ENCODE peak calls at places on chromosomes 11 and 22, in four cellular contexts. E is posterior cingulate gyrus; P is dermis microvascular lymphatic vessel endothelial cell; D is stimulated activated naive CD4-positive, alpha-beta T cell. A is an unnamed sample.
A peak's percentile ranks its signal among the peaks of the same experiment; 100 is the strongest.

GRCh38 chr11:65180877-65181568 is 705 bp upstream of the CAPN1 start:
- DNase-seq in E (peak; percentile 39), P (no peak), D (peak; percentile 59), A (peak; percentile 31)

GRCh38 chr11:19792510-19792909 is 79.9 kb downstream of the NAV2 start:
- DNase-seq in E (no peak), P (no peak), D (no peak), A (no peak)

GRCh38 chr11:133678211-133678610 is 145.9 kb upstream of the OPCML start:
- DNase-seq in E (no peak), P (no peak), D (no peak), A (no peak)

GRCh38 chr11:63686912-63687311 is 5.6 kb downstream of the RTN3 start:
- DNase-seq in E (no peak), P (no peak), D (no peak), A (no peak)

GRCh38 chr22:44698531-44699421 is 3.2 kb upstream of the PRR5 start:
- DNase-seq in E (no peak), P (no peak), D (no peak), A (peak; percentile 57)

GRCh38 chr22:28977050-28977449 is 84.6 kb downstream of the C22orf31 start:
- DNase-seq in E (no peak), P (no peak), D (no peak), A (no peak)

GRCh38 chr11:61806785-61807184 is 10.0 kb downstream of the FADS1 start:
- DNase-seq in E (no peak), P (no peak), D (no peak), A (no peak)

GRCh38 chr11:64086263-64086938 is 50.7 kb downstream of the FLRT1 start:
- DNase-seq in E (no peak), P (no peak), D (no peak), A (peak; percentile 54)

GRCh38 chr11:75386912-75387311 is 12.4 kb upstream of the RPS3 start:
- DNase-seq in E (no peak), P (no peak), D (no peak), A (no peak)

GRCh38 chr11:77617892-77618291 is 19.7 kb downstream of the CLNS1A start:
- DNase-seq in E (no peak), P (no peak), D (no peak), A (no peak)

GRCh38 chr11:116990061-116990473 is 108.2 kb downstream of the SIK3 start:
- DNase-seq in E (no peak), P (no peak), D (no peak), A (peak; percentile 88)

GRCh38 chr11:86947541-86947940 is 7.7 kb downstream of the FZD4 start:
- DNase-seq in E (no peak), P (no peak), D (no peak), A (peak; percentile 83)

GRCh38 chr11:84157639-84158038 is 871.5 kb upstream of the CCDC90B start:
- DNase-seq in E (no peak), P (no peak), D (no peak), A (no peak)

GRCh38 chr22:41636467-41636866 is 15.4 kb downstream of the XRCC6 start:
- DNase-seq in E (no peak), P (no peak), D (no peak), A (peak; percentile 73)

GRCh38 chr22:49826603-49827306 is 918 bp downstream of the BRD1 start:
- DNase-seq in E (no peak), P (no peak), D (peak; percentile 76), A (peak; percentile 28)

GRCh38 chr11:47950396-47950795 is 30.0 kb upstream of the PTPRJ start:
- DNase-seq in E (no peak), P (no peak), D (peak; percentile 69), A (no peak)

GRCh38 chr22:48740086-48740730 is 1087.5 kb downstream of the BRD1 start:
- DNase-seq in E (no peak), P (no peak), D (no peak), A (no peak)

GRCh38 chr22:45802074-45802473 is 130.4 kb downstream of the ATXN10 start:
- DNase-seq in E (no peak), P (no peak), D (no peak), A (no peak)

GRCh38 chr11:110645253-110645652 is 67.0 kb downstream of the ARHGAP20 start:
- DNase-seq in E (no peak), P (no peak), D (no peak), A (no peak)

GRCh38 chr11:85712953-85713352 is 27.0 kb upstream of the CCDC89 start:
- DNase-seq in E (no peak), P (no peak), D (no peak), A (no peak)

GRCh38 chr11:92152245-92152644 is 72.4 kb upstream of the FAT3 start:
- DNase-seq in E (no peak), P (no peak), D (no peak), A (no peak)

GRCh38 chr11:26025680-26026079 is 306.2 kb upstream of the ANO3 start:
- DNase-seq in E (no peak), P (no peak), D (no peak), A (peak; percentile 7)

GRCh38 chr22:20186183-20186870 is 35.5 kb upstream of the CCDC188 start:
- DNase-seq in E (no peak), P (no peak), D (no peak), A (no peak)

GRCh38 chr11:69442807-69443137 is 38.7 kb upstream of the LINC01488 start:
- DNase-seq in E (no peak), P (peak; percentile 20), D (no peak), A (peak; percentile 48)

GRCh38 chr11:18536195-18536594 is 9.5 kb upstream of the TSG101 start:
- DNase-seq in E (no peak), P (no peak), D (no peak), A (no peak)

GRCh38 chr11:106231591-106231990 is 154.1 kb downstream of the AASDHPPT start:
- DNase-seq in E (no peak), P (no peak), D (no peak), A (peak; percentile 43)

A was measured in fibroblast of mammary gland.